ENCODE peak calls at places on chromosomes 6 and 20, in six cellular contexts. W is psoas muscle, F is fibroblast of pulmonary artery, Z is lower leg skin, E is lung, J is transverse colon. C is an unnamed sample.

GRCh38 chr6:31407699-31408098 is 4.3 kb downstream of the MICA start:
- DNase-seq in W (no peak), F (peak; percentile 70), Z (no peak), E (no peak), J (no peak), C (no peak)

GRCh38 chr6:92777146-92777740 is 642.1 kb downstream of the EPHA7 start:
- DNase-seq in W (no peak), F (peak; percentile 30), Z (no peak), E (no peak), J (no peak), C (peak; percentile 25)

GRCh38 chr20:37903317-37904007 is 535 bp downstream of the VSTM2L start:
- DNase-seq in W (no peak), F (no peak), Z (no peak), E (no peak), J (no peak), C (no peak)

GRCh38 chr6:30071081-30071818 is 4.3 kb downstream of the PPP1R11 start:
- DNase-seq in W (peak; percentile 29), F (peak; percentile 52), Z (no peak), E (no peak), J (no peak), C (no peak)

GRCh38 chr6:75204959-75205775 is 686 bp downstream of the COL12A1 start:
- DNase-seq in W (peak; percentile 42), F (peak; percentile 79), Z (peak; percentile 91), E (peak; percentile 63), J (peak; percentile 39), C (no peak)

GRCh38 chr6:14837435-14837834 is 408.4 kb upstream of the JARID2 start:
- DNase-seq in W (no peak), F (no peak), Z (no peak), E (no peak), J (no peak), C (no peak)

GRCh38 chr20:916825-917224 is 691 bp upstream of the ANGPT4 start:
- DNase-seq in W (no peak), F (no peak), Z (peak; percentile 68), E (no peak), J (no peak), C (no peak)

GRCh38 chr6:136539967-136540366 is 10.3 kb downstream of the MAP7 start:
- DNase-seq in W (no peak), F (no peak), Z (no peak), E (no peak), J (no peak), C (no peak)

GRCh38 chr6:89117285-89118108 is at the start of gene SRSF12:
- DNase-seq in W (peak; percentile 40), F (peak; percentile 38), Z (no peak), E (peak; percentile 39), J (peak; percentile 35), C (no peak)

GRCh38 chr6:21367148-21367547 is 226.4 kb upstream of the SOX4 start:
- DNase-seq in W (no peak), F (no peak), Z (no peak), E (no peak), J (no peak), C (no peak)

GRCh38 chr6:30685977-30686907 is at the start of gene PPP1R18:
- DNase-seq in W (peak; percentile 87), F (no peak), Z (peak; percentile 97), E (peak; percentile 82), J (peak; percentile 85), C (no peak)

GRCh38 chr20:57465486-57465885 is 59.5 kb downstream of the CTCFL start:
- DNase-seq in W (no peak), F (no peak), Z (no peak), E (no peak), J (no peak), C (no peak)

GRCh38 chr6:235763-236360 is 56.4 kb upstream of the DUSP22 start:
- DNase-seq in W (no peak), F (peak; percentile 39), Z (no peak), E (no peak), J (no peak), C (no peak)

GRCh38 chr6:113306552-113307145 is 550.5 kb upstream of the MARCKS start:
- DNase-seq in W (peak; percentile 44), F (peak; percentile 29), Z (peak; percentile 88), E (peak; percentile 37), J (peak; percentile 83), C (peak; percentile 27)

GRCh38 chr6:146590492-146590891 is 8.3 kb upstream of the ADGB start:
- DNase-seq in W (no peak), F (no peak), Z (no peak), E (no peak), J (no peak), C (no peak)

GRCh38 chr20:3119044-3119443 is 34.5 kb upstream of the AVP start:
- DNase-seq in W (no peak), F (peak; percentile 37), Z (no peak), E (no peak), J (no peak), C (no peak)

GRCh38 chr6:145798530-145798929 is 16.1 kb downstream of the FBXO30 start:
- DNase-seq in W (no peak), F (peak; percentile 35), Z (no peak), E (no peak), J (no peak), C (no peak)

GRCh38 chr6:31083742-31084354 is 28.5 kb downstream of the C6orf15 start:
- DNase-seq in W (peak; percentile 18), F (peak; percentile 72), Z (no peak), E (peak; percentile 36), J (peak; percentile 44), C (no peak)

GRCh38 chr20:35539756-35540212 is 2.1 kb upstream of the ERGIC3 start:
- DNase-seq in W (no peak), F (peak; percentile 18), Z (no peak), E (peak; percentile 83), J (peak; percentile 69), C (no peak)

GRCh38 chr6:69487688-69488087 is 309.1 kb downstream of the LMBRD1 start:
- DNase-seq in W (no peak), F (no peak), Z (no peak), E (no peak), J (no peak), C (no peak)
- TF ChIP-seq CTCF in W (peak; percentile 14), F (peak; percentile 9), Z (no peak), E (no peak), J (no peak), C (peak; percentile 35)

GRCh38 chr6:4370066-4370465 is 234.7 kb upstream of the ECI2 start:
- DNase-seq in W (no peak), F (peak; percentile 85), Z (no peak), E (no peak), J (no peak), C (no peak)
- H3K4me3 ChIP-seq in W (no peak overlapping the region), F (no peak overlapping the region), Z (no peak overlapping the region), E (no peak overlapping the region), J (no peak overlapping the region), C (no peak overlapping the region)

GRCh38 chr6:41723936-41724637 is 11.3 kb downstream of the TFEB start:
- DNase-seq in W (no peak), F (no peak), Z (no peak), E (no peak), J (peak; percentile 14), C (no peak)

GRCh38 chr6:41721396-41721795 is 14.0 kb downstream of the TFEB start:
- DNase-seq in W (no peak), F (no peak), Z (no peak), E (no peak), J (no peak), C (no peak)

GRCh38 chr6:41724638-41725501 is 10.5 kb downstream of the TFEB start:
- DNase-seq in W (no peak), F (no peak), Z (no peak), E (no peak), J (no peak), C (no peak)

GRCh38 chr6:41720783-41721182 is 14.6 kb downstream of the TFEB start:
- DNase-seq in W (no peak), F (no peak), Z (no peak), E (no peak), J (no peak), C (no peak)

DNA sequence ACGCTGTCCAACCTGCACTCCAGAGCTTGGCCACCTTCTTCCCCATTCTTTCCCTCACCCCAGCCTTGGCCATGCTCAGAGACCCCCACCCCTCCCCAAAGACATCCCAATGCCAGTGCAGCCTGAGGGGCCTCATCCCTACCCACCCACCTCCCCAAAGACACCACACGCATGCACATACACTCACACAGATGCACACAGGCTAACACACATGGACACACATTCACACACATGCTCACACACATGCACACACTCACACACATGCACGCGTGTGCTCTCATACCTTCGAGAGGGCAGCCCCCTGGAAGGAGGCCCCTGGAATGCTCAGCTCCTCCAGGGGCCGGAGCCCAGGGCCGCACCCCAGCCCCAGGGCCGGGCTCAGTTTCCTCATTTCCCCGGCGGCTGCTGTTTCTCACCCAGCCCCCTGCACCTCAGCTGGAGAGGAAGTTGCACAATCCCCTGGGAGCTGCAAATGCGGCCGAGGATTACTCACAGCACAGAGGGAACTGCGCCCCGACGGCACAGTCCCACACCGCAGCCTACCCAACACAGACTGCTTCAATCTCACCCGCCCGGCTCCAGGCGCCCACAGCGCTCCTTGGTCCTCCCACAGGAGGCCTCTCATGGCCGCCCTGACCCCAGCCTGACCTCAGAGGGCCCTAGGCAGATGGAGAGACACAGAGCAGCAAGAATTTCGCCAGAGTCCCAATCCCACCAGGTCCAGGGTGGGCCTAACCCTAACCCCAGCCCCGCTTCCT is 12.1 kb downstream of the TFEB start:
- DNase-seq in W (peak; percentile 84), F (peak; percentile 95), Z (peak; percentile 96), E (peak; percentile 86), J (peak; percentile 70), C (no peak)
- TF ChIP-seq CTCF in W (no peak), F (peak; percentile 2), Z (no peak), E (no peak), J (no peak), C (no peak)

GRCh38 chr6:125365230-125365629 is 63.5 kb upstream of the HDDC2 start:
- DNase-seq in W (no peak), F (no peak), Z (no peak), E (no peak), J (no peak), C (no peak)

GRCh38 chr6:125363360-125364121 is 61.8 kb upstream of the HDDC2 start:
- DNase-seq in W (peak; percentile 54), F (peak; percentile 87), Z (no peak), E (no peak), J (peak; percentile 22), C (no peak)

GRCh38 chr6:125358898-125359297 is 57.1 kb upstream of the HDDC2 start:
- DNase-seq in W (no peak), F (no peak), Z (no peak), E (no peak), J (no peak), C (no peak)

GRCh38 chr6:125361868-125362267 is 60.1 kb upstream of the HDDC2 start:
- DNase-seq in W (no peak), F (no peak), Z (no peak), E (no peak), J (no peak), C (no peak)

GRCh38 chr6:125363010-125363359 is 61.2 kb upstream of the HDDC2 start:
- DNase-seq in W (no peak), F (no peak), Z (no peak), E (no peak), J (no peak), C (no peak)
- H3K4me3 ChIP-seq in W (peak overlapping the region; percentile 68), F (peak overlapping the region; percentile 46), Z (peak overlapping the region; percentile 19), E (peak overlapping the region; percentile 25), J (peak overlapping the region; percentile 26), C (no peak overlapping the region)

DNA sequence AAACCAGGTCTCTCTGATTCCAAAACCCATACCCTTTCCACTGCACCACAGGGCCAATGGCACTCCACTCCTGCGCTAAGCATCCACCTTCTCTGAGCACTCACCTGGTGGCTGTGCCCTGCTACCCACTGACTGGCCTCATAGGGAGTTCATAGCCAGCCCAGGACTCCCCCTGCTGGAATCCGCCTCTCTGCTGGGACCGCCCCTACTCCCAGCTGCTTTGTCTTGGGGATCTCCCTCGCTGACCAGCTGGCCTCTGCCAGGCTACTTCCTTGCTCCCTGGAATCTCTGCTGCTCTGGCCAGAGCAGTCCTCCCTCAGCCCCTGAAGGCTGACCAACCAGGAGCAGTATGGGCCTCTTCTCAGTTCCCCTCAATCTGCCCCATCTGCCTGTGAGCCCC is 129.7 kb downstream of the FAXC start:
- DNase-seq in W (no peak), F (no peak), Z (no peak), E (no peak), J (no peak), C (no peak)
- TF ChIP-seq CTCF in W (no peak), F (no peak), Z (no peak), E (no peak), J (no peak), C (peak; percentile 24)

C was measured in LNCaP clone FGC.